ENCODE peak calls at places on chromosomes 11 and 22, in seven cellular contexts. B is GM04503, W is cerebellar cortex, N is RPMI7951, P is nucleus accumbens, F is HFF-Myc, C is progenitor cell of endocrine pancreas. M is an unnamed sample.

GRCh38 chr11:31214337-31214736 is 155.2 kb downstream of the DCDC1 start:
- DNase-seq in C (no peak), P (no peak), W (no peak), F (no peak), N (no peak), B (no peak), M (no peak)

GRCh38 chr11:16402654-16403447 is 46.5 kb upstream of the SOX6 start:
- DNase-seq in F (no peak), P (peak), N (no peak), B (no peak), C (no peak), W (no peak), M (no peak)

GRCh38 chr11:69939551-69940245 is 120.5 kb upstream of the FGF3 start:
- DNase-seq in F (no peak), P (no peak), N (peak), W (no peak), B (no peak), C (no peak), M (peak)

GRCh38 chr11:111659201-111659600 is 57.0 kb downstream of the SIK2 start:
- DNase-seq in W (no peak), F (no peak), N (no peak), B (no peak), P (no peak), C (no peak), M (no peak)

GRCh38 chr11:120199613-120200012 is 11.2 kb upstream of the OAF start:
- DNase-seq in F (no peak), B (no peak), N (no peak), C (no peak), W (no peak), P (no peak), M (no peak)

GRCh38 chr22:45460288-45461109 is 42.2 kb upstream of the FBLN1 start:
- DNase-seq in W (no peak), B (no peak), N (peak), C (no peak), P (no peak), F (no peak), M (no peak)

GRCh38 chr11:95699631-95700470 is 89.7 kb downstream of the FAM76B start:
- DNase-seq in F (no peak), P (no peak), N (peak), C (no peak), W (no peak), B (no peak), M (no peak)

GRCh38 chr11:69398529-69399492 is 82.7 kb upstream of the LINC01488 start:
- DNase-seq in B (peak), W (no peak), N (peak), C (no peak), F (no peak), P (no peak), M (peak)

GRCh38 chr11:65719887-65720236 is 736 bp downstream of the RNASEH2C start:
- DNase-seq in N (peak), C (no peak), W (peak), B (no peak), F (no peak), P (no peak), M (peak)

GRCh38 chr22:35690001-35690400 is 27.7 kb upstream of the APOL5 start:
- DNase-seq in N (no peak), C (no peak), P (no peak), W (no peak), F (no peak), B (no peak), M (no peak)

GRCh38 chr22:49575703-49576081 is 252.0 kb downstream of the BRD1 start:
- DNase-seq in F (no peak), B (no peak), C (no peak), W (no peak), P (no peak), N (no peak), M (no peak)

GRCh38 chr22:41261541-41262249 is 21.0 kb upstream of the CHADL start:
- DNase-seq in W (no peak), B (no peak), N (no peak), P (no peak), F (no peak), C (no peak), M (no peak)

GRCh38 chr22:38223289-38223960 is 21.6 kb downstream of the MAFF start:
- DNase-seq in P (no peak), B (no peak), C (no peak), F (no peak), W (no peak), N (no peak), M (no peak)

GRCh38 chr11:131824766-131825165 is 454.4 kb downstream of the NTM start:
- DNase-seq in F (no peak), C (no peak), P (no peak), B (no peak), N (no peak), W (no peak), M (no peak)

GRCh38 chr11:44032304-44033085 is 15.3 kb upstream of the ACCSL start:
- DNase-seq in P (peak), C (no peak), W (no peak), B (no peak), F (no peak), N (peak), M (peak)

GRCh38 chr11:131889760-131890620 is 519.6 kb downstream of the NTM start:
- DNase-seq in B (no peak), N (no peak), W (no peak), C (no peak), F (no peak), P (no peak), M (no peak)

GRCh38 chr22:39290248-39290720 is 29.1 kb downstream of the RPL3 start:
- DNase-seq in P (no peak), F (no peak), B (no peak), N (no peak), C (no peak), W (no peak), M (no peak)

GRCh38 chr11:120532511-120533196 is 21.1 kb downstream of the GRIK4 start:
- DNase-seq in F (no peak), N (peak), P (no peak), C (no peak), W (no peak), B (peak), M (peak)

GRCh38 chr11:79670846-79671245 is 230.0 kb upstream of the TENM4 start:
- DNase-seq in W (no peak), P (no peak), F (no peak), N (no peak), C (no peak), B (no peak), M (peak)

GRCh38 chr11:72642815-72643511 is 31.3 kb downstream of the PDE2A start:
- DNase-seq in B (no peak), N (peak), W (peak), P (peak), F (no peak), C (peak), M (peak)

GRCh38 chr22:32644252-32645100 is 157.0 kb upstream of the TIMP3 start:
- DNase-seq in B (no peak), W (no peak), C (no peak), N (peak), F (no peak), P (no peak), M (peak)

GRCh38 chr11:1708716-1709115 is 11.7 kb downstream of the KRTAP5-6 start:
- DNase-seq in C (no peak), B (no peak), W (no peak), P (no peak), F (no peak), N (no peak), M (no peak)

GRCh38 chr11:64556721-64557250 is 34.2 kb upstream of the SLC22A12 start:
- DNase-seq in F (no peak), B (no peak), W (no peak), N (no peak), C (no peak), P (no peak), M (no peak)

GRCh38 chr11:128420943-128421342 is 166.4 kb downstream of the ETS1 start:
- DNase-seq in F (no peak), C (no peak), B (peak), N (peak), W (no peak), P (no peak), M (peak)

GRCh38 chr22:17846326-17846992 is 72.2 kb upstream of the BID start:
- DNase-seq in F (no peak), W (no peak), P (no peak), B (peak), C (no peak), N (no peak), M (no peak)

GRCh38 chr11:1152316-1153104 is 5.2 kb upstream of the MUC5AC start:
- DNase-seq in W (no peak), B (no peak), N (peak), C (peak), P (no peak), F (no peak), M (peak)

GRCh38 chr22:36201630-36202312 is at the start of gene APOL4:
- DNase-seq in P (no peak), F (peak), B (no peak), W (peak), N (peak), C (no peak), M (no peak)

GRCh38 chr22:35971418-35972119 is 57.1 kb downstream of the RBFOX2 start:
- DNase-seq in F (peak), B (peak), N (peak), W (peak), C (no peak), P (no peak), M (peak)

GRCh38 chr22:39364646-39365405 is 15.0 kb downstream of the SYNGR1 start:
- DNase-seq in W (peak), B (no peak), N (peak), P (no peak), C (no peak), F (no peak), M (peak)

GRCh38 chr11:134483291-134483690 is 71.2 kb upstream of the B3GAT1 start:
- DNase-seq in P (no peak), B (no peak), F (no peak), W (no peak), N (no peak), C (no peak), M (no peak)

GRCh38 chr22:27794244-27794643 is 7.3 kb downstream of the MN1 start:
- DNase-seq in W (no peak), F (no peak), C (no peak), B (no peak), N (no peak), P (no peak), M (no peak)

GRCh38 chr11:636511-637332 is at the start of gene DRD4:
- DNase-seq in F (no peak), W (no peak), B (no peak), C (no peak), P (no peak), N (no peak), M (no peak)

GRCh38 chr11:134355136-134355535 is 23.3 kb downstream of the GLB1L2 start:
- DNase-seq in F (no peak), N (no peak), B (no peak), W (no peak), C (no peak), P (no peak), M (no peak)

GRCh38 chr11:74276581-74276980 is 34.9 kb downstream of the P4HA3 start:
- DNase-seq in F (no peak), N (peak), W (no peak), P (no peak), C (no peak), B (no peak), M (peak)

GRCh38 chr11:16759857-16760256 is 21.4 kb downstream of the C11orf58 start:
- DNase-seq in N (no peak), F (no peak), P (no peak), C (no peak), W (no peak), B (no peak), M (no peak)